ENCODE peak calls at places on chromosomes 2 and 18, in four cellular contexts. One of them, this sample, is unnamed.

GRCh38 chr2:53672881-53673522 is 94.6 kb upstream of the CHAC2 start:
- DNase-seq in H9: no peak
- DNase-seq in IMR-90: peak
- DNase-seq in H1: no peak
- DNase-seq in this sample: no peak

GRCh38 chr2:39851691-39852110 is 72.6 kb upstream of the THUMPD2 start:
- DNase-seq in H9: peak
- DNase-seq in IMR-90: peak
- DNase-seq in H1: no peak
- DNase-seq in this sample: peak

GRCh38 chr2:74575320-74575719 is 20.8 kb downstream of the DOK1 start:
- DNase-seq in H9: no peak
- DNase-seq in IMR-90: no peak
- DNase-seq in H1: no peak
- DNase-seq in this sample: no peak

GRCh38 chr2:130899306-130899705 is 62.6 kb downstream of the ARHGEF4 start:
- DNase-seq in H9: no peak
- DNase-seq in IMR-90: no peak
- DNase-seq in H1: no peak
- DNase-seq in this sample: no peak

GRCh38 chr2:205364261-205364660 is 318.0 kb upstream of the NRP2 start:
- DNase-seq in H9: no peak
- DNase-seq in IMR-90: no peak
- DNase-seq in H1: no peak
- DNase-seq in this sample: peak

GRCh38 chr18:79857082-79857661 is 59.4 kb downstream of the KCNG2 start:
- DNase-seq in H9: no peak
- DNase-seq in IMR-90: peak
- DNase-seq in H1: peak
- DNase-seq in this sample: peak

GRCh38 chr2:120736202-120736954 is 710 bp downstream of the GLI2 start:
- DNase-seq in H9: peak
- DNase-seq in IMR-90: no peak
- DNase-seq in H1: peak
- DNase-seq in this sample: peak

GRCh38 chr18:57125627-57126026 is 21.3 kb upstream of the BOD1L2 start:
- DNase-seq in H9: no peak
- DNase-seq in IMR-90: no peak
- DNase-seq in H1: no peak
- DNase-seq in this sample: peak

GRCh38 chr2:26849056-26850001 is 1.4 kb downstream of the DPYSL5 start:
- DNase-seq in H9: no peak
- DNase-seq in IMR-90: no peak
- DNase-seq in H1: no peak
- DNase-seq in this sample: peak

GRCh38 chr2:162490795-162491470 is 147.0 kb downstream of the GCA start:
- DNase-seq in H9: no peak
- DNase-seq in IMR-90: no peak
- DNase-seq in H1: no peak
- DNase-seq in this sample: no peak

GRCh38 chr2:123808243-123808642 is 216.8 kb upstream of the CNTNAP5 start:
- DNase-seq in H9: peak
- DNase-seq in IMR-90: no peak
- DNase-seq in H1: peak
- DNase-seq in this sample: peak

GRCh38 chr2:118723394-118723793 is 124.1 kb downstream of the EN1 start:
- DNase-seq in H9: no peak
- DNase-seq in IMR-90: no peak
- DNase-seq in H1: no peak
- DNase-seq in this sample: no peak

GRCh38 chr2:105671156-105671555 is 73.6 kb upstream of the NCK2 start:
- DNase-seq in H9: no peak
- DNase-seq in IMR-90: peak
- DNase-seq in H1: peak
- DNase-seq in this sample: no peak

GRCh38 chr2:128304330-128304714 is 14.3 kb downstream of the HS6ST1 start:
- DNase-seq in H9: no peak
- DNase-seq in IMR-90: no peak
- DNase-seq in H1: no peak
- DNase-seq in this sample: no peak
- H4K8ac ChIP-seq in H9: no peak
- H4K8ac ChIP-seq in IMR-90: peak
- H4K8ac ChIP-seq in H1: no peak
- H4K8ac ChIP-seq in this sample: no peak

DNA sequence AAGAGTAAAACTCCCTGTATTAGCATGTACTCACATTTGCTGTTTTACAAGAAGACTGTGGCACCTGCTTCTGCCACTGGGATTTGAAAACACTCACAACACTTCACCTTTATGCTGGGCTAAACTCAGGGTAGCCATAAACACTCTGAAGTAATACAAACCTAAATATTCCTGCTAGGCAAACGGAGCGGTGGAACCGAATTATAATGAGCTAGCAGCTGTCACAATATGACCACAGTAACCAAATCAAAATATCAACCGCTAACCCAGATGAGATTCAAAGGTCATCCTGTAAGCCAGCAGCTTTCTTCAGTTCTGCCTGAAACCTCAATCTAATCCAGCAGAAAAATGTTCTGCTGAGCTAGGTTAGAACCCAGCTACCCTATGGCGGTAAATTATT is 132.1 kb downstream of the TCF4 start:
- DNase-seq in H9: no peak
- DNase-seq in IMR-90: no peak
- DNase-seq in H1: no peak
- DNase-seq in this sample: no peak
- H4K5ac ChIP-seq in H9: no peak
- H4K5ac ChIP-seq in IMR-90: no peak
- H4K5ac ChIP-seq in H1: no peak
- H4K5ac ChIP-seq in this sample: no peak

GRCh38 chr2:55231546-55232083 is 478 bp downstream of the CLHC1 start:
- DNase-seq in H9: no peak
- DNase-seq in IMR-90: peak
- DNase-seq in H1: no peak
- DNase-seq in this sample: no peak
- H4K8ac ChIP-seq in H9: no peak
- H4K8ac ChIP-seq in IMR-90: peak
- H4K8ac ChIP-seq in H1: peak
- H4K8ac ChIP-seq in this sample: peak

DNA sequence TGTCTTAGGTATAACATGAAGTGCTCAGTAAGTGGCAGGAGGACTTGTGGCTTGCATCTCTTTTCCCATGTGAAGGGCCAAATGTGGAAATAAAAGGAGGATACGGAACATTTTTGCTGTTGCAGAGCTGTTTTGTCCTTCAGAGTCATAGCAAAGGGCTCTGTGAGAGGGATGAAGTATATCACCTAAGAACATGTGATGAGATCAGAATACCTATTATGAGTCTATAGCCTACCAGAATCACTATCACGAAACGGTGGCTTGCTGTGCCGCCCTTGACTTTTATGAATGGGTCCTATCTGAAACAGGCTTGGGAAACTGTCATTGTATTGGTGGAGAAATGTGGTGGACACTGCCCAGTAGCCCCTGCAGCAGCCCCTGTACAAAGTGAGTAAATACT is 67.0 kb upstream of the ITGB6 start:
- DNase-seq in H9: no peak
- DNase-seq in IMR-90: no peak
- DNase-seq in H1: no peak
- DNase-seq in this sample: no peak
- H4K5ac ChIP-seq in H9: no peak
- H4K5ac ChIP-seq in IMR-90: no peak
- H4K5ac ChIP-seq in H1: no peak
- H4K5ac ChIP-seq in this sample: no peak

GRCh38 chr2:23476786-23477185 is 91.8 kb downstream of the KLHL29 start:
- DNase-seq in H9: no peak
- DNase-seq in IMR-90: no peak
- DNase-seq in H1: no peak
- DNase-seq in this sample: peak

GRCh38 chr2:23478087-23478932 is 93.3 kb downstream of the KLHL29 start:
- DNase-seq in H9: peak
- DNase-seq in IMR-90: no peak
- DNase-seq in H1: no peak
- DNase-seq in this sample: peak

GRCh38 chr2:23475473-23475872 is 90.5 kb downstream of the KLHL29 start:
- DNase-seq in H9: no peak
- DNase-seq in IMR-90: no peak
- DNase-seq in H1: no peak
- DNase-seq in this sample: peak

GRCh38 chr2:23478933-23479683 is 94.1 kb downstream of the KLHL29 start:
- DNase-seq in H9: no peak
- DNase-seq in IMR-90: no peak
- DNase-seq in H1: no peak
- DNase-seq in this sample: no peak

GRCh38 chr2:23477392-23477791 is 92.4 kb downstream of the KLHL29 start:
- DNase-seq in H9: no peak
- DNase-seq in IMR-90: no peak
- DNase-seq in H1: no peak
- DNase-seq in this sample: no peak
- H4K8ac ChIP-seq in H9: no peak
- H4K8ac ChIP-seq in IMR-90: no peak
- H4K8ac ChIP-seq in H1: no peak
- H4K8ac ChIP-seq in this sample: no peak

GRCh38 chr2:174670446-174670845 is 72.8 kb upstream of the WIPF1 start:
- DNase-seq in H9: no peak
- DNase-seq in IMR-90: no peak
- DNase-seq in H1: no peak
- DNase-seq in this sample: no peak
- H4K5ac ChIP-seq in H9: no peak
- H4K5ac ChIP-seq in IMR-90: no peak
- H4K5ac ChIP-seq in H1: no peak
- H4K5ac ChIP-seq in this sample: no peak

DNA sequence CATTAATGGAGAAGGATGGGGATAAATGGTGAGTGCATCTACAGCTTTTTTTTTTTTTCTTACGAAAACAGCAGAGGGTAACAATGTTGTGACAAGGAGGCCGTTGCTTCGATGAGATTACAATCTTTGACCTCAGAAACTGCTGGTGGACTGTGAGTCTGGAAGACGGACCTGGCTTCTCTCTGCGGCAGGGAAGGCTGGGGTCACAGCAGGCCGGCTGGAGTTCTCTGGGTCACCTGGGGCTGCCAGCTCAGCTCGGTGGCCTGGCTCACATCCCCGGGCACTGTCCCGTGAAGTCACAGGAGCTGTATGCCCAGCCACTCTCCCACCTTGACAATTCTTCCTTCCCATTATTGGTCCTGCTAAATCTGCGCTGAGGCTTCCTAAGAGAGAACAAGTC is 160.8 kb downstream of the ACKR3 start:
- DNase-seq in H9: no peak
- DNase-seq in IMR-90: no peak
- DNase-seq in H1: no peak
- DNase-seq in this sample: no peak
- H4K8ac ChIP-seq in H9: no peak
- H4K8ac ChIP-seq in IMR-90: no peak
- H4K8ac ChIP-seq in H1: no peak
- H4K8ac ChIP-seq in this sample: no peak

GRCh38 chr2:99520813-99521212 is 31.0 kb upstream of the REV1 start:
- DNase-seq in H9: no peak
- DNase-seq in IMR-90: no peak
- DNase-seq in H1: no peak
- DNase-seq in this sample: no peak

GRCh38 chr2:99524056-99524455 is 34.2 kb upstream of the REV1 start:
- DNase-seq in H9: no peak
- DNase-seq in IMR-90: no peak
- DNase-seq in H1: no peak
- DNase-seq in this sample: peak

DNA sequence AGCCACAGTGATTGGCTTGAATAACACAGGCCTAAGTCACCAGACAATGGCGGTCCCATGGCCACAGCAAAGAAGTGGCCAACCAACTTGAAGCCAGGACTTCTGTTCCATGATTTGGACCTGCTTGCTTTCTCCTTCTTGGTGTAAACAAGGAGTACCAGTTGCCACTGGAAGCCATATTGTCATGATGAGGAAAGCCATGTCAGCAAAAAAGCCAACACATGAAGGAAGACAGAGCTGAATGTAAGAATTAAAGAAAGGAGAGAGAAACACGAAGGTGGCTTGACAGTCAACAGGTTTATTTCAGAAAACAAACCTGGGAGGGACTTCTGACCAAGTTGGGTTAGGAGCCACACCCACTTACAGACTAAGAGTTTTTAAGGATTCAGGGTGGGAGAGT is 32.3 kb upstream of the REV1 start:
- DNase-seq in H9: no peak
- DNase-seq in IMR-90: no peak
- DNase-seq in H1: no peak
- DNase-seq in this sample: no peak
- H4K5ac ChIP-seq in H9: no peak
- H4K5ac ChIP-seq in IMR-90: no peak
- H4K5ac ChIP-seq in H1: no peak
- H4K5ac ChIP-seq in this sample: no peak